ENCODE peak calls at places on chromosomes 4 and X, in four cellular contexts. R, Q, Z and I are unnamed samples.

GRCh38 chr4:15234585-15235126 is 193.2 kb upstream of the C1QTNF7 start:
- DNase-seq in R (no peak), Q (no peak), Z (no peak), I (no peak)

GRCh38 chrX:109839694-109840358 is 106.8 kb upstream of the ACSL4 start:
- DNase-seq in R (peak; percentile 10), Q (peak; percentile 80), Z (peak; percentile 44), I (peak; percentile 31)

GRCh38 chr4:156294577-156294976 is 340.9 kb upstream of the CTSO start:
- DNase-seq in R (peak; percentile 76), Q (peak; percentile 31), Z (no peak), I (no peak)

GRCh38 chr4:141350122-141350904 is 129.6 kb downstream of the ZNF330 start:
- DNase-seq in R (no peak), Q (no peak), Z (no peak), I (no peak)

GRCh38 chr4:27790911-27791310 is 930.3 kb downstream of the STIM2 start:
- DNase-seq in R (no peak), Q (no peak), Z (no peak), I (no peak)

GRCh38 chr4:173508386-173509002 is 21.5 kb downstream of the HAND2 start:
- DNase-seq in R (no peak), Q (no peak), Z (peak; percentile 60), I (no peak)

GRCh38 chr4:2925931-2926860 is 37.0 kb downstream of the NOP14 start:
- DNase-seq in R (no peak), Q (no peak), Z (no peak), I (no peak)

GRCh38 chrX:10617964-10618342 is 2.4 kb downstream of the MID1 start:
- DNase-seq in R (no peak), Q (peak; percentile 33), Z (no peak), I (no peak)

GRCh38 chr4:10596586-10597285 is 87.8 kb downstream of the CLNK start:
- DNase-seq in R (no peak), Q (no peak), Z (no peak), I (no peak)

GRCh38 chr4:14345356-14345775 is 656.9 kb upstream of the CPEB2 start:
- DNase-seq in R (no peak), Q (no peak), Z (no peak), I (no peak)

GRCh38 chr4:185127021-185127925 is 15.8 kb upstream of the SLC25A4 start:
- DNase-seq in R (no peak), Q (no peak), Z (peak; percentile 77), I (peak; percentile 53)

GRCh38 chr4:185122681-185123345 is 20.3 kb upstream of the SLC25A4 start:
- DNase-seq in R (no peak), Q (no peak), Z (no peak), I (no peak)

GRCh38 chr4:185134176-185134869 is 8.7 kb upstream of the SLC25A4 start:
- DNase-seq in R (peak; percentile 59), Q (peak; percentile 21), Z (no peak), I (no peak)

GRCh38 chr4:185123479-185123878 is 19.6 kb upstream of the SLC25A4 start:
- DNase-seq in R (no peak), Q (no peak), Z (no peak), I (no peak)

GRCh38 chr4:185128272-185129119 is 14.6 kb upstream of the SLC25A4 start:
- DNase-seq in R (no peak), Q (peak; percentile 32), Z (peak; percentile 73), I (peak; percentile 65)
- TF ChIP-seq SP1 in R (no peak), Q (no peak), Z (no peak), I (no peak)

GRCh38 chrX:39973810-39974209 is 123.9 kb downstream of the BCOR start:
- DNase-seq in R (no peak), Q (no peak), Z (no peak), I (no peak)

GRCh38 chrX:39972340-39972739 is 125.4 kb downstream of the BCOR start:
- DNase-seq in R (no peak), Q (no peak), Z (no peak), I (no peak)

GRCh38 chrX:39971760-39972159 is 126.0 kb downstream of the BCOR start:
- DNase-seq in R (no peak), Q (no peak), Z (no peak), I (no peak)

GRCh38 chrX:39975094-39975865 is 122.5 kb downstream of the BCOR start:
- DNase-seq in R (peak; percentile 85), Q (no peak), Z (no peak), I (no peak)

DNA sequence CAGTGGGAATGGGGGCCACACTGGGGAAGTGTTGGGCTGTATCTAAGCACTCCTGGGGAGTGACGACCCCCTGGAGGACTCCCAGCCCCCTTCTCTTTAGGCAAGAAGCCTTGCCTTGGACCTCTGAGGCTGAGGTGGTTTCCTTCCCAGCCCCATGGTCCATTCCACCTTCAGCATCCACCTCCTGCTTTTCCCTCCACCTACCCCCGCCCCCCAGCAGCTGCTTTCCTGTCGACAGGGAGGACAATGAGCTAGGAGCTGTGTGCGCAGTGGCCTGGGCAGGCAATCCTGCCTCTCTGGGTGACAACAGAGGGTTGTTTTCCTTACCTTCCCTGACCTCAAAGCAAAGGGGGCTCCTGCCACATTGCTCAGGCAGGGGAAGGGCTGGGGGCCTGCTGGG is 123.5 kb downstream of the BCOR start:
- DNase-seq in R (no peak), Q (no peak), Z (no peak), I (peak; percentile 34)
- TF ChIP-seq SP1 in R (no peak), Q (no peak), Z (peak; percentile 61), I (no peak)

GRCh38 chr4:147682755-147683154 is 1.2 kb downstream of the PRMT9 start:
- DNase-seq in R (no peak), Q (no peak), Z (no peak), I (no peak)
- TF ChIP-seq SP1 in R (no peak), Q (no peak), Z (no peak), I (no peak)

GRCh38 chrX:139287155-139287924 is 243.2 kb upstream of the F9 start:
- DNase-seq in R (no peak), Q (no peak), Z (no peak), I (no peak)

GRCh38 chrX:139286342-139286741 is 244.2 kb upstream of the F9 start:
- DNase-seq in R (no peak), Q (no peak), Z (no peak), I (no peak)

GRCh38 chrX:139293991-139294390 is 236.5 kb upstream of the F9 start:
- DNase-seq in R (no peak), Q (no peak), Z (no peak), I (no peak)

DNA sequence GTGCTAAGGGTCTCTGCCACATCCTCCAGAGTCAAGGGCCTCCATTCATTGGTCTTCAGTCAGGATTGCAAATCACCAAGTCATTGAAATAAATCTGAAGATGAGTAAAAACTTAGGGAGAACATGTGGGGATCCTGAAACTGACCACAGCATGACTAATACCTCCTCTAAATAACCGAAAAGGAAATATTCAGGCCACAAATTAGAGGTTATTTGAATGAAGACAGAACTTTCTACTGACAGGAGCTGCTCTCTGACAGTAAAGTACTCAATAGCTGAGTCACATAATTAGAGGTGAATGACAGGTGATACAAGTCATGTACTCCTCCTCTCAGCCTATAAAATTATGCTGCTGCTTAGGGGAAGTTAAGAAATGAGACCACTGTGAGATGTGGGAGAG is 240.2 kb upstream of the F9 start:
- DNase-seq in R (no peak), Q (no peak), Z (no peak), I (no peak)
- TF ChIP-seq SP1 in R (no peak), Q (no peak), Z (no peak), I (no peak)

DNA sequence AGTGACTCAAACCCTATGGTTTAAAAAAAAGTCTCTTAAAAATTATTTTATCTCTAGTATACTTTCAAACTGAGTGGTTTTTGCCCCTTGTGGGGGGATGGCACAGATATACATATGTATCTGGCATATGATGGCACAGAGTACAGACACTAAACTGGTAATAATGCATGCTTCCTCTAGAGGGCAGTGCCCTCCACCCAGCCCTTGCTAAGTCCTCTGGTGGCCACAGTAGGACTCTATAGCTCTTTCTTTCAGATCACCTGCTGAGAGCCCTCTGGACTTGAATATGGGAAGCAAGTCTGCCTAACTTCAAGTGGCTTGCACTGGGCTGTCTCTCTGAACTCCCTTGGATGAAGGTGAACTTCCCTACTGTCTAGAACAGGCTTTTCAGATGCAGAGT is 66.3 kb downstream of the TSPAN7 start:
- DNase-seq in R (peak; percentile 22), Q (peak; percentile 58), Z (no peak), I (peak; percentile 19)
- TF ChIP-seq SP1 in R (no peak), Q (no peak), Z (no peak), I (no peak)

GRCh38 chrX:50447535-50447934 is 23.1 kb downstream of the DGKK start:
- DNase-seq in R (no peak), Q (no peak), Z (no peak), I (no peak)

GRCh38 chrX:50450324-50450723 is 20.3 kb downstream of the DGKK start:
- DNase-seq in R (no peak), Q (no peak), Z (no peak), I (no peak)

GRCh38 chrX:50452782-50453181 is 17.8 kb downstream of the DGKK start:
- DNase-seq in R (no peak), Q (no peak), Z (no peak), I (no peak)

GRCh38 chrX:50442426-50443116 is 28.1 kb downstream of the DGKK start:
- DNase-seq in R (no peak), Q (no peak), Z (no peak), I (no peak)

GRCh38 chrX:50448565-50448964 is 22.1 kb downstream of the DGKK start:
- DNase-seq in R (peak; percentile 69), Q (peak; percentile 33), Z (no peak), I (peak; percentile 48)
- TF ChIP-seq SP1 in R (peak; percentile 25), Q (no peak), Z (no peak), I (no peak)

GRCh38 chrX:101206471-101206870 is 13.1 kb upstream of the DRP2 start:
- DNase-seq in R (peak; percentile 13), Q (peak; percentile 53), Z (no peak), I (no peak)
- TF ChIP-seq SP1 in R (no peak), Q (no peak), Z (no peak), I (no peak)

GRCh38 chr4:175273995-175274753 is 356.0 kb downstream of the ADAM29 start:
- DNase-seq in R (no peak), Q (no peak), Z (no peak), I (no peak)
- TF ChIP-seq SP1 in R (no peak), Q (no peak), Z (no peak), I (no peak)